ENCODE peak calls at places on chromosomes 6 and 20, in nine cellular contexts. E is choroid plexus epithelial cell, B is fibroblast of lung, M is uterus, C is epithelial cell of esophagus, K is psoas muscle, T is foreskin fibroblast, O is left lung, W is cardiac fibroblast. J is an unnamed sample.

GRCh38 chr20:46119028-46119546 is 973 bp downstream of the CD40 start:
- DNase-seq in E (no peak), B (no peak), M (no peak), C (no peak), K (no peak), T (no peak), O (no peak), W (no peak), J (no peak)

GRCh38 chr6:85192186-85192585 is 257.7 kb upstream of the NT5E start:
- DNase-seq in E (peak; percentile 61), B (peak; percentile 24), M (no peak), C (no peak), K (no peak), T (peak; percentile 77), O (no peak), W (peak; percentile 36), J (peak; percentile 70)

GRCh38 chr20:15654208-15654649 is 919.0 kb downstream of the KIF16B start:
- DNase-seq in E (peak; percentile 72), B (peak; percentile 11), M (no peak), C (peak; percentile 72), K (no peak), T (no peak), O (no peak), W (peak; percentile 46), J (peak; percentile 20)

GRCh38 chr6:101722481-101722880 is 329.0 kb downstream of the GRIK2 start:
- DNase-seq in E (peak; percentile 28), B (peak; percentile 0), M (no peak), C (peak; percentile 3), K (no peak), T (peak; percentile 9), O (no peak), W (peak; percentile 54), J (peak; percentile 59)

GRCh38 chr20:46031701-46032254 is 2.8 kb downstream of the SLC12A5 start:
- DNase-seq in E (no peak), B (no peak), M (no peak), C (peak; percentile 20), K (no peak), T (no peak), O (no peak), W (no peak), J (no peak)

GRCh38 chr20:37042986-37043972 is 52.5 kb downstream of the RBL1 start:
- DNase-seq in E (no peak), B (no peak), M (no peak), C (no peak), K (no peak), T (no peak), O (no peak), W (no peak), J (no peak)

GRCh38 chr6:137494281-137494966 is at the start of gene OLIG3:
- DNase-seq in E (no peak), B (no peak), M (no peak), C (no peak), K (no peak), T (no peak), O (no peak), W (no peak), J (no peak)

GRCh38 chr20:59806578-59806975 is 126.9 kb downstream of the SYCP2 start:
- DNase-seq in E (no peak), B (no peak), M (no peak), C (no peak), K (no peak), T (no peak), O (no peak), W (no peak), J (no peak)

GRCh38 chr6:166360243-166361079 is 18.1 kb upstream of the SFT2D1 start:
- DNase-seq in E (peak; percentile 74), B (peak; percentile 24), M (no peak), C (peak; percentile 68), K (no peak), T (no peak), O (no peak), W (peak; percentile 29), J (peak; percentile 48)

GRCh38 chr6:121584591-121585369 is 149.3 kb downstream of the GJA1 start:
- DNase-seq in E (peak; percentile 79), B (peak; percentile 78), M (no peak), C (peak; percentile 30), K (no peak), T (no peak), O (no peak), W (peak; percentile 73), J (peak; percentile 69)

GRCh38 chr20:44176833-44177533 is 10.0 kb downstream of the JPH2 start:
- DNase-seq in E (no peak), B (no peak), M (no peak), C (peak; percentile 56), K (peak; percentile 68), T (no peak), O (no peak), W (no peak), J (no peak)

GRCh38 chr6:36068012-36068392 is 40.4 kb downstream of the MAPK14 start:
- DNase-seq in E (no peak), B (no peak), M (no peak), C (no peak), K (no peak), T (no peak), O (no peak), W (no peak), J (no peak)

GRCh38 chr6:169474362-169474761 is 220.7 kb upstream of the THBS2 start:
- DNase-seq in E (no peak), B (no peak), M (no peak), C (no peak), K (no peak), T (no peak), O (no peak), W (no peak), J (no peak)

GRCh38 chr6:16690244-16691142 is 70.8 kb downstream of the ATXN1 start:
- DNase-seq in E (peak; percentile 73), B (peak; percentile 74), M (no peak), C (peak; percentile 79), K (no peak), T (no peak), O (no peak), W (peak; percentile 84), J (peak; percentile 80)

GRCh38 chr6:43368517-43369160 is 808 bp downstream of the ZNF318 start:
- DNase-seq in E (peak; percentile 40), B (peak; percentile 40), M (peak; percentile 33), C (peak; percentile 40), K (peak; percentile 56), T (peak; percentile 38), O (peak; percentile 86), W (peak; percentile 44), J (peak; percentile 39)

GRCh38 chr6:43369174-43370002 is at the start of gene ZNF318:
- DNase-seq in E (peak; percentile 98), B (peak; percentile 97), M (peak; percentile 95), C (peak; percentile 97), K (peak; percentile 97), T (peak; percentile 98), O (peak; percentile 99), W (peak; percentile 98), J (peak; percentile 93)

GRCh38 chr6:43373252-43373875 is 3.9 kb upstream of the ZNF318 start:
- DNase-seq in E (no peak), B (no peak), M (no peak), C (no peak), K (no peak), T (no peak), O (no peak), W (no peak), J (no peak)

DNA sequence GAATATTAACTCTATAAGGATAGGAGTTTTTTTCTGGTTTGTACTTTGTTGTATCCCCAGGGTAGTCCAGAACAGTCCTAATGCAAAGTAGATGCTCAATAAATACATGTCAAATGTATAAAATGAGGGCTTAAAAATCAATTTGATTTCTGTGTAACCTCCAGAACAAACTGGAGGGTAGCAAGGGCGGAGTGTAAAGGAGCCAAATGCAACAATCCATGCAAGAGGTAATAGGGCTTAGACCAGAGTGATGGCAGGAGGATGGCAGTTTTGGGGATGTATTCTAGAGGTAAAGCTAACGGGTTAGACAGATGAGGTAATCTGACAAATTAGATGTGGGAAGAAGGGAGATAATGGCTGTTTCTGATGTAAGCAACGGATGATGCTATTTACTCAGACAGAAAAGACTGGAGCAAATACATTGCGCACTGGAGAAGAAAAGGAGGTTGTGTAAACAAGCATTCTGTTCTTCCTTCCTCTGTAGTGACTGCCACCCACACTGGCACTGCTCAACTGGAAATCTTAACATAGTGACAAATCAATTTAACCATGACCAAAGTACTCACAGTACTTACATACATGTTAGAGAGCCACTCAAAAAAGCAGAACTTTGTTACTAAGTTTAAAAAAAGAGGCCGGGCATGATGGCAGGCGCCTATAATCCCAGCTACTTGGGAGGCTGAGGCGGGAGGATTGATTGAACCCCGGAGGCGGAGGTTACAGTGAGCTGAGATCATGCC is 2.0 kb downstream of the ZNF318 start:
- DNase-seq in E (no peak), B (no peak), M (no peak), C (no peak), K (no peak), T (no peak), O (no peak), W (no peak), J (no peak)
- H3K4me3 ChIP-seq in E (no peak overlapping the region), B (no peak overlapping the region), M (no peak overlapping the region), C (no peak overlapping the region), K (peak overlapping the region; percentile 86), T (peak overlapping the region; percentile 85), O (no peak overlapping the region), W (no peak overlapping the region), J (peak overlapping the region; percentile 33)

DNA sequence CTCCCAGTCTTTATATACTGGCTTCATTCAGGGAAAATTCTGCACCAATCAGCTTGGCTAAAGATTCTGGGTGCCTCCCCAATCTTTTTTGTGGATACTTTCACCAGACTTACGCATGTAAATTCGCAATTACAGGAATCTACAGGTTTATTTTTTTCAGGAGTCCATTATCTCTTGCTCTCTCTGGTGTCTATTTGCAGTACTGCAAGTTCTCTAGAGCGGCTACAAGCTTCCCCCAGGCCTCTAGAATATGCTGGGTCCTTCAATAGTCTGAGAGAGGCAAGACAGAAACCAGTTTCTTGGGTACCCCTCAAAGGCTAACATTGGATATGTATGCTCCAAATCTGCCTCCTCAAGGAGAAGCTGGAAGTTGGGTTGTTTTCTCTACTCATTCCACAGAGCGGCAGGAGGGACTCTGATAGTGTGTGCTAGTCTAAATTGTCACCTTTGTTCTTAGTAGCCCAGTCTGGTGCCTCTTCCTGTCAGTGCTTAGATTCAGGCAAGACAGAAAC is 58.5 kb downstream of the SUN5 start:
- DNase-seq in E (peak; percentile 67), B (peak; percentile 7), M (no peak), C (peak; percentile 41), K (no peak), T (peak; percentile 7), O (no peak), W (peak; percentile 46), J (peak; percentile 38)
- TF ChIP-seq CTCF in E (peak; percentile 73), B (peak; percentile 64), M (no peak), C (peak; percentile 73), K (peak; percentile 40), T (peak; percentile 71), O (peak; percentile 37), W (peak; percentile 63), J (peak; percentile 63)

GRCh38 chr6:99613705-99614429 is 7.2 kb downstream of the PRDM13 start:
- DNase-seq in E (no peak), B (no peak), M (no peak), C (peak; percentile 12), K (no peak), T (no peak), O (peak; percentile 74), W (no peak), J (no peak)
- H3K4me3 ChIP-seq in E (peak overlapping the region; percentile 14), B (no peak overlapping the region), M (no peak overlapping the region), C (peak overlapping the region; percentile 3), K (peak overlapping the region; percentile 69), T (no peak overlapping the region), O (peak overlapping the region; percentile 24), W (peak overlapping the region; percentile 21), J (peak overlapping the region; percentile 37)

DNA sequence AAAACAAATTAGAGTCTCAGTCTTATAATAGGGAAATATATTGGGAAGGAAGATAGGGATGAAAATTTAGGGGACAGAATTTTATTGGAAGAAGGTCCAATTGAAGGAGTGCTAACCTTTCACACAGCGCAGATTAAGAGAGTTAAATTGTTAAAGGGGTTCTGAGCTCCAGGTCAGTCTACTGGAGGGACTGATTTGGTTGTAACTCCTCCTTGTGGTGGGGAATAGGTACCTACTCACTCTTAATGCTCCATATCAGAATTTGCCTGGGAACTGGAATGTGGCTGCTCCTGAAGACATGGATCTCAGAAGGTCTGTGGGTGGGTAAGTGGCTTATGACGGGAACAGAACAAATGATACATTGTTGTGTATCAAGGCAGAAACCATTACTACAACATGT is 143.5 kb downstream of the FLRT3 start:
- DNase-seq in E (peak; percentile 21), B (no peak), M (no peak), C (peak; percentile 10), K (no peak), T (no peak), O (no peak), W (no peak), J (no peak)
- TF ChIP-seq CTCF in E (peak; percentile 40), B (no peak), M (no peak), C (peak; percentile 33), K (no peak), T (no peak), O (no peak), W (no peak), J (peak; percentile 24)